ENCODE peak calls at places on chromosome 22, in ten cellular contexts. One of them, this sample, is unnamed.

GRCh38 chr22:37230673-37231405 is 13.2 kb downstream of the RAC2 start:
- DNase-seq in brain microvascular endothelial cell: no peak
- DNase-seq in choroid plexus epithelial cell: peak; percentile 48
- DNase-seq in fibroblast of lung: peak; percentile 7
- DNase-seq in SW 1271: no peak
- DNase-seq in SK-N-DZ: no peak
- DNase-seq in AML-193: no peak
- DNase-seq in NCI-H1092 treated with DMSO at 0.1 percent for 48 hours: no peak
- DNase-seq in neuronal stem cell: no peak
- DNase-seq in activated T-cell treated with anti-CD3 and anti-CD28 coated beads, Interleukin-2, amount 50 U/mL, for 48 hours: peak; percentile 89
- DNase-seq in this sample: no peak

GRCh38 chr22:37244114-37244921 is at the start of gene RAC2:
- DNase-seq in SW 1271: no peak
- DNase-seq in NCI-H1092 treated with DMSO at 0.1 percent for 48 hours: no peak
- DNase-seq in fibroblast of lung: peak; percentile 63
- DNase-seq in AML-193: peak; percentile 89
- DNase-seq in brain microvascular endothelial cell: peak; percentile 36
- DNase-seq in neuronal stem cell: no peak
- DNase-seq in choroid plexus epithelial cell: peak; percentile 91
- DNase-seq in activated T-cell treated with anti-CD3 and anti-CD28 coated beads, Interleukin-2, amount 50 U/mL, for 48 hours: peak; percentile 93
- DNase-seq in SK-N-DZ: no peak
- DNase-seq in this sample: no peak

GRCh38 chr22:26527574-26528465 is 15.5 kb upstream of the TFIP11 start:
- DNase-seq in AML-193: no peak
- DNase-seq in neuronal stem cell: no peak
- DNase-seq in SK-N-DZ: no peak
- DNase-seq in brain microvascular endothelial cell: no peak
- DNase-seq in NCI-H1092 treated with DMSO at 0.1 percent for 48 hours: no peak
- DNase-seq in activated T-cell treated with anti-CD3 and anti-CD28 coated beads, Interleukin-2, amount 50 U/mL, for 48 hours: no peak
- DNase-seq in fibroblast of lung: no peak
- DNase-seq in choroid plexus epithelial cell: no peak
- DNase-seq in SW 1271: no peak
- DNase-seq in this sample: no peak

GRCh38 chr22:19789406-19789805 is 28.8 kb downstream of the TBX1 start:
- DNase-seq in SK-N-DZ: no peak
- DNase-seq in choroid plexus epithelial cell: no peak
- DNase-seq in fibroblast of lung: no peak
- DNase-seq in brain microvascular endothelial cell: no peak
- DNase-seq in SW 1271: no peak
- DNase-seq in activated T-cell treated with anti-CD3 and anti-CD28 coated beads, Interleukin-2, amount 50 U/mL, for 48 hours: no peak
- DNase-seq in AML-193: no peak
- DNase-seq in neuronal stem cell: no peak
- DNase-seq in NCI-H1092 treated with DMSO at 0.1 percent for 48 hours: no peak
- DNase-seq in this sample: no peak

GRCh38 chr22:30573594-30574094 is 821 bp downstream of the GAL3ST1 start:
- DNase-seq in brain microvascular endothelial cell: no peak
- DNase-seq in choroid plexus epithelial cell: no peak
- DNase-seq in AML-193: no peak
- DNase-seq in neuronal stem cell: no peak
- DNase-seq in fibroblast of lung: no peak
- DNase-seq in activated T-cell treated with anti-CD3 and anti-CD28 coated beads, Interleukin-2, amount 50 U/mL, for 48 hours: no peak
- DNase-seq in SW 1271: no peak
- DNase-seq in SK-N-DZ: no peak
- DNase-seq in NCI-H1092 treated with DMSO at 0.1 percent for 48 hours: no peak
- DNase-seq in this sample: no peak

GRCh38 chr22:45127866-45128265 is 35.9 kb upstream of the NUP50 start:
- DNase-seq in brain microvascular endothelial cell: peak; percentile 14
- DNase-seq in neuronal stem cell: no peak
- DNase-seq in fibroblast of lung: peak; percentile 70
- DNase-seq in NCI-H1092 treated with DMSO at 0.1 percent for 48 hours: no peak
- DNase-seq in choroid plexus epithelial cell: peak; percentile 28
- DNase-seq in SK-N-DZ: no peak
- DNase-seq in SW 1271: no peak
- DNase-seq in activated T-cell treated with anti-CD3 and anti-CD28 coated beads, Interleukin-2, amount 50 U/mL, for 48 hours: no peak
- DNase-seq in AML-193: no peak
- DNase-seq in this sample: peak; percentile 46

GRCh38 chr22:38214248-38215056 is 12.7 kb downstream of the MAFF start:
- DNase-seq in neuronal stem cell: peak; percentile 70
- DNase-seq in SW 1271: no peak
- DNase-seq in brain microvascular endothelial cell: no peak
- DNase-seq in activated T-cell treated with anti-CD3 and anti-CD28 coated beads, Interleukin-2, amount 50 U/mL, for 48 hours: peak; percentile 71
- DNase-seq in NCI-H1092 treated with DMSO at 0.1 percent for 48 hours: no peak
- DNase-seq in fibroblast of lung: peak; percentile 58
- DNase-seq in AML-193: no peak
- DNase-seq in SK-N-DZ: peak; percentile 25
- DNase-seq in choroid plexus epithelial cell: peak; percentile 75
- DNase-seq in this sample: no peak

GRCh38 chr22:36439481-36440271 is 41.8 kb downstream of the TXN2 start:
- DNase-seq in NCI-H1092 treated with DMSO at 0.1 percent for 48 hours: no peak
- DNase-seq in fibroblast of lung: peak; percentile 98
- DNase-seq in brain microvascular endothelial cell: peak; percentile 92
- DNase-seq in AML-193: no peak
- DNase-seq in SW 1271: peak; percentile 39
- DNase-seq in choroid plexus epithelial cell: peak; percentile 94
- DNase-seq in activated T-cell treated with anti-CD3 and anti-CD28 coated beads, Interleukin-2, amount 50 U/mL, for 48 hours: peak; percentile 41
- DNase-seq in neuronal stem cell: no peak
- DNase-seq in SK-N-DZ: no peak
- DNase-seq in this sample: peak; percentile 92

GRCh38 chr22:29503811-29504372 is 23.9 kb downstream of the NEFH start:
- DNase-seq in neuronal stem cell: no peak
- DNase-seq in SK-N-DZ: no peak
- DNase-seq in activated T-cell treated with anti-CD3 and anti-CD28 coated beads, Interleukin-2, amount 50 U/mL, for 48 hours: no peak
- DNase-seq in choroid plexus epithelial cell: peak; percentile 86
- DNase-seq in SW 1271: no peak
- DNase-seq in brain microvascular endothelial cell: peak; percentile 67
- DNase-seq in NCI-H1092 treated with DMSO at 0.1 percent for 48 hours: no peak
- DNase-seq in AML-193: no peak
- DNase-seq in fibroblast of lung: peak; percentile 74
- DNase-seq in this sample: peak; percentile 40

GRCh38 chr22:28560005-28560742 is 119.5 kb downstream of the TTC28 start:
- DNase-seq in fibroblast of lung: peak; percentile 76
- DNase-seq in SK-N-DZ: no peak
- DNase-seq in brain microvascular endothelial cell: peak; percentile 28
- DNase-seq in AML-193: no peak
- DNase-seq in activated T-cell treated with anti-CD3 and anti-CD28 coated beads, Interleukin-2, amount 50 U/mL, for 48 hours: no peak
- DNase-seq in neuronal stem cell: no peak
- DNase-seq in choroid plexus epithelial cell: peak; percentile 46
- DNase-seq in SW 1271: peak; percentile 12
- DNase-seq in NCI-H1092 treated with DMSO at 0.1 percent for 48 hours: no peak
- DNase-seq in this sample: no peak

GRCh38 chr22:23175817-23176644 is 4.3 kb upstream of the BCR start:
- DNase-seq in choroid plexus epithelial cell: no peak
- DNase-seq in fibroblast of lung: no peak
- DNase-seq in AML-193: no peak
- DNase-seq in neuronal stem cell: no peak
- DNase-seq in brain microvascular endothelial cell: no peak
- DNase-seq in NCI-H1092 treated with DMSO at 0.1 percent for 48 hours: no peak
- DNase-seq in SK-N-DZ: no peak
- DNase-seq in SW 1271: no peak
- DNase-seq in activated T-cell treated with anti-CD3 and anti-CD28 coated beads, Interleukin-2, amount 50 U/mL, for 48 hours: no peak
- DNase-seq in this sample: no peak

GRCh38 chr22:20777420-20778177 is 3.7 kb downstream of the SERPIND1 start:
- DNase-seq in choroid plexus epithelial cell: peak; percentile 91
- DNase-seq in brain microvascular endothelial cell: peak; percentile 84
- DNase-seq in AML-193: no peak
- DNase-seq in fibroblast of lung: peak; percentile 88
- DNase-seq in neuronal stem cell: no peak
- DNase-seq in NCI-H1092 treated with DMSO at 0.1 percent for 48 hours: peak; percentile 29
- DNase-seq in SW 1271: peak; percentile 36
- DNase-seq in SK-N-DZ: no peak
- DNase-seq in activated T-cell treated with anti-CD3 and anti-CD28 coated beads, Interleukin-2, amount 50 U/mL, for 48 hours: no peak
- DNase-seq in this sample: peak; percentile 12

GRCh38 chr22:26892401-26893033 is 235.1 kb downstream of the MIAT start:
- DNase-seq in brain microvascular endothelial cell: no peak
- DNase-seq in neuronal stem cell: no peak
- DNase-seq in AML-193: no peak
- DNase-seq in activated T-cell treated with anti-CD3 and anti-CD28 coated beads, Interleukin-2, amount 50 U/mL, for 48 hours: no peak
- DNase-seq in fibroblast of lung: peak; percentile 49
- DNase-seq in NCI-H1092 treated with DMSO at 0.1 percent for 48 hours: peak; percentile 95
- DNase-seq in SK-N-DZ: no peak
- DNase-seq in SW 1271: no peak
- DNase-seq in choroid plexus epithelial cell: no peak
- DNase-seq in this sample: peak; percentile 80

GRCh38 chr22:35637254-35637653 is 11.0 kb upstream of the APOL6 start:
- DNase-seq in neuronal stem cell: no peak
- DNase-seq in choroid plexus epithelial cell: no peak
- DNase-seq in NCI-H1092 treated with DMSO at 0.1 percent for 48 hours: no peak
- DNase-seq in SW 1271: no peak
- DNase-seq in brain microvascular endothelial cell: no peak
- DNase-seq in AML-193: no peak
- DNase-seq in fibroblast of lung: no peak
- DNase-seq in activated T-cell treated with anti-CD3 and anti-CD28 coated beads, Interleukin-2, amount 50 U/mL, for 48 hours: no peak
- DNase-seq in SK-N-DZ: no peak
- DNase-seq in this sample: no peak

GRCh38 chr22:44618400-44618799 is 83.6 kb upstream of the PRR5 start:
- DNase-seq in AML-193: no peak
- DNase-seq in SK-N-DZ: no peak
- DNase-seq in choroid plexus epithelial cell: no peak
- DNase-seq in fibroblast of lung: no peak
- DNase-seq in NCI-H1092 treated with DMSO at 0.1 percent for 48 hours: no peak
- DNase-seq in neuronal stem cell: no peak
- DNase-seq in activated T-cell treated with anti-CD3 and anti-CD28 coated beads, Interleukin-2, amount 50 U/mL, for 48 hours: no peak
- DNase-seq in brain microvascular endothelial cell: no peak
- DNase-seq in SW 1271: no peak
- DNase-seq in this sample: no peak

GRCh38 chr22:22003233-22003632 is 20.6 kb upstream of the TOP3B start:
- DNase-seq in neuronal stem cell: no peak
- DNase-seq in activated T-cell treated with anti-CD3 and anti-CD28 coated beads, Interleukin-2, amount 50 U/mL, for 48 hours: no peak
- DNase-seq in brain microvascular endothelial cell: no peak
- DNase-seq in SK-N-DZ: no peak
- DNase-seq in choroid plexus epithelial cell: no peak
- DNase-seq in SW 1271: no peak
- DNase-seq in NCI-H1092 treated with DMSO at 0.1 percent for 48 hours: no peak
- DNase-seq in fibroblast of lung: no peak
- DNase-seq in AML-193: no peak
- DNase-seq in this sample: no peak

GRCh38 chr22:46641829-46642266 is 21.7 kb downstream of the GRAMD4 start:
- DNase-seq in AML-193: no peak
- DNase-seq in fibroblast of lung: peak; percentile 16
- DNase-seq in neuronal stem cell: no peak
- DNase-seq in SK-N-DZ: no peak
- DNase-seq in activated T-cell treated with anti-CD3 and anti-CD28 coated beads, Interleukin-2, amount 50 U/mL, for 48 hours: no peak
- DNase-seq in NCI-H1092 treated with DMSO at 0.1 percent for 48 hours: no peak
- DNase-seq in brain microvascular endothelial cell: no peak
- DNase-seq in SW 1271: no peak
- DNase-seq in choroid plexus epithelial cell: peak; percentile 19
- DNase-seq in this sample: no peak

GRCh38 chr22:50313600-50313999 is 6.2 kb upstream of the PLXNB2 start:
- DNase-seq in SK-N-DZ: no peak
- DNase-seq in choroid plexus epithelial cell: no peak
- DNase-seq in brain microvascular endothelial cell: no peak
- DNase-seq in neuronal stem cell: no peak
- DNase-seq in AML-193: no peak
- DNase-seq in fibroblast of lung: no peak
- DNase-seq in SW 1271: no peak
- DNase-seq in NCI-H1092 treated with DMSO at 0.1 percent for 48 hours: no peak
- DNase-seq in activated T-cell treated with anti-CD3 and anti-CD28 coated beads, Interleukin-2, amount 50 U/mL, for 48 hours: no peak
- DNase-seq in this sample: no peak

GRCh38 chr22:50039669-50040458 is 18.2 kb downstream of the TTLL8 start:
- DNase-seq in choroid plexus epithelial cell: no peak
- DNase-seq in SK-N-DZ: no peak
- DNase-seq in NCI-H1092 treated with DMSO at 0.1 percent for 48 hours: no peak
- DNase-seq in fibroblast of lung: no peak
- DNase-seq in neuronal stem cell: no peak
- DNase-seq in AML-193: no peak
- DNase-seq in brain microvascular endothelial cell: no peak
- DNase-seq in SW 1271: no peak
- DNase-seq in activated T-cell treated with anti-CD3 and anti-CD28 coated beads, Interleukin-2, amount 50 U/mL, for 48 hours: no peak
- DNase-seq in this sample: no peak

This sample was measured in MG63.